ENCODE peak calls at places on chromosomes 5 and 9, in six cellular contexts. One of them, this sample, is unnamed.
A peak's percentile ranks its signal among the peaks of the same experiment; 100 is the strongest.

GRCh38 chr9:1907465-1907864 is 107.7 kb upstream of the SMARCA2 start:
- DNase-seq in CD8-positive, alpha-beta T cell: no peak
- DNase-seq in Calu3: no peak
- DNase-seq in MCF 10A: no peak
- DNase-seq in right atrium auricular region: no peak
- DNase-seq in cardiac fibroblast: no peak
- DNase-seq in this sample: no peak

GRCh38 chr9:95507456-95508241 is 9.1 kb downstream of the PTCH1 start:
- DNase-seq in CD8-positive, alpha-beta T cell: peak; percentile 71
- DNase-seq in Calu3: peak; percentile 49
- DNase-seq in MCF 10A: peak; percentile 73
- DNase-seq in right atrium auricular region: no peak
- DNase-seq in cardiac fibroblast: peak; percentile 79
- DNase-seq in this sample: no peak

GRCh38 chr5:55816342-55816741 is 34.8 kb upstream of the IL31RA start:
- DNase-seq in CD8-positive, alpha-beta T cell: no peak
- DNase-seq in Calu3: no peak
- DNase-seq in MCF 10A: peak; percentile 85
- DNase-seq in right atrium auricular region: no peak
- DNase-seq in cardiac fibroblast: peak; percentile 86
- DNase-seq in this sample: no peak

GRCh38 chr5:15002791-15003190 is 131.2 kb upstream of the ANKH start:
- DNase-seq in CD8-positive, alpha-beta T cell: no peak
- DNase-seq in Calu3: no peak
- DNase-seq in MCF 10A: no peak
- DNase-seq in right atrium auricular region: no peak
- DNase-seq in cardiac fibroblast: no peak
- DNase-seq in this sample: no peak

GRCh38 chr9:86723351-86723750 is 224.0 kb downstream of the GAS1 start:
- DNase-seq in CD8-positive, alpha-beta T cell: no peak
- DNase-seq in Calu3: no peak
- DNase-seq in MCF 10A: no peak
- DNase-seq in right atrium auricular region: no peak
- DNase-seq in cardiac fibroblast: no peak
- DNase-seq in this sample: no peak

GRCh38 chr9:69579749-69580581 is 92.2 kb downstream of the APBA1 start:
- DNase-seq in CD8-positive, alpha-beta T cell: no peak
- DNase-seq in Calu3: no peak
- DNase-seq in MCF 10A: no peak
- DNase-seq in right atrium auricular region: no peak
- DNase-seq in cardiac fibroblast: no peak
- DNase-seq in this sample: no peak

GRCh38 chr9:4269872-4270271 is 30.0 kb downstream of the GLIS3 start:
- DNase-seq in CD8-positive, alpha-beta T cell: no peak
- DNase-seq in Calu3: no peak
- DNase-seq in MCF 10A: no peak
- DNase-seq in right atrium auricular region: no peak
- DNase-seq in cardiac fibroblast: no peak
- DNase-seq in this sample: no peak

GRCh38 chr5:175842947-175843793 is 28.2 kb upstream of the CPLX2 start:
- DNase-seq in CD8-positive, alpha-beta T cell: no peak
- DNase-seq in Calu3: peak; percentile 16
- DNase-seq in MCF 10A: peak; percentile 71
- DNase-seq in right atrium auricular region: no peak
- DNase-seq in cardiac fibroblast: peak; percentile 56
- DNase-seq in this sample: no peak

GRCh38 chr9:94534901-94535300 is 20.0 kb upstream of the PCAT7 start:
- DNase-seq in CD8-positive, alpha-beta T cell: no peak
- DNase-seq in Calu3: no peak
- DNase-seq in MCF 10A: no peak
- DNase-seq in right atrium auricular region: no peak
- DNase-seq in cardiac fibroblast: peak; percentile 13
- DNase-seq in this sample: no peak

GRCh38 chr5:57007349-57007748 is 55.4 kb upstream of the MIER3 start:
- DNase-seq in CD8-positive, alpha-beta T cell: no peak
- DNase-seq in Calu3: no peak
- DNase-seq in MCF 10A: no peak
- DNase-seq in right atrium auricular region: no peak
- DNase-seq in cardiac fibroblast: no peak
- DNase-seq in this sample: peak; percentile 36

GRCh38 chr5:102622244-102622643 is 123.4 kb upstream of the SLCO6A1 start:
- DNase-seq in CD8-positive, alpha-beta T cell: no peak
- DNase-seq in Calu3: no peak
- DNase-seq in MCF 10A: no peak
- DNase-seq in right atrium auricular region: no peak
- DNase-seq in cardiac fibroblast: no peak
- DNase-seq in this sample: no peak

GRCh38 chr9:116883676-116884075 is 196.6 kb downstream of the TRIM32 start:
- DNase-seq in CD8-positive, alpha-beta T cell: no peak
- DNase-seq in Calu3: no peak
- DNase-seq in MCF 10A: no peak
- DNase-seq in right atrium auricular region: no peak
- DNase-seq in cardiac fibroblast: no peak
- DNase-seq in this sample: no peak

GRCh38 chr5:51383494-51384081 is 340 bp downstream of the ISL1 start:
- DNase-seq in CD8-positive, alpha-beta T cell: no peak
- DNase-seq in Calu3: no peak
- DNase-seq in MCF 10A: no peak
- DNase-seq in right atrium auricular region: no peak
- DNase-seq in cardiac fibroblast: no peak
- DNase-seq in this sample: no peak

GRCh38 chr9:36166150-36166927 is 2.8 kb upstream of the CCIN start:
- DNase-seq in CD8-positive, alpha-beta T cell: peak; percentile 92
- DNase-seq in Calu3: peak; percentile 71
- DNase-seq in MCF 10A: peak; percentile 72
- DNase-seq in right atrium auricular region: peak; percentile 86
- DNase-seq in cardiac fibroblast: peak; percentile 85
- DNase-seq in this sample: peak; percentile 94

GRCh38 chr5:43304520-43304919 is 8.7 kb downstream of the HMGCS1 start:
- DNase-seq in CD8-positive, alpha-beta T cell: no peak
- DNase-seq in Calu3: no peak
- DNase-seq in MCF 10A: no peak
- DNase-seq in right atrium auricular region: no peak
- DNase-seq in cardiac fibroblast: no peak
- DNase-seq in this sample: no peak

GRCh38 chr5:130164966-130165365 is 260.7 kb downstream of the CHSY3 start:
- DNase-seq in CD8-positive, alpha-beta T cell: no peak
- DNase-seq in Calu3: no peak
- DNase-seq in MCF 10A: peak; percentile 86
- DNase-seq in right atrium auricular region: no peak
- DNase-seq in cardiac fibroblast: peak; percentile 84
- DNase-seq in this sample: no peak

GRCh38 chr5:153959134-153959957 is 79.4 kb downstream of the FAM114A2 start:
- DNase-seq in CD8-positive, alpha-beta T cell: no peak
- DNase-seq in Calu3: no peak
- DNase-seq in MCF 10A: peak; percentile 24
- DNase-seq in right atrium auricular region: no peak
- DNase-seq in cardiac fibroblast: peak; percentile 16
- DNase-seq in this sample: no peak

GRCh38 chr9:113599647-113600476 is 136.3 kb downstream of the RGS3 start:
- DNase-seq in CD8-positive, alpha-beta T cell: no peak
- DNase-seq in Calu3: no peak
- DNase-seq in MCF 10A: no peak
- DNase-seq in right atrium auricular region: no peak
- DNase-seq in cardiac fibroblast: peak; percentile 61
- DNase-seq in this sample: no peak

GRCh38 chr9:69719368-69719767 is 40.4 kb downstream of the PTAR1 start:
- DNase-seq in CD8-positive, alpha-beta T cell: no peak
- DNase-seq in Calu3: no peak
- DNase-seq in MCF 10A: no peak
- DNase-seq in right atrium auricular region: no peak
- DNase-seq in cardiac fibroblast: peak; percentile 47
- DNase-seq in this sample: no peak

GRCh38 chr9:89749500-89750116 is 144.8 kb downstream of the GADD45G start:
- DNase-seq in CD8-positive, alpha-beta T cell: no peak
- DNase-seq in Calu3: no peak
- DNase-seq in MCF 10A: no peak
- DNase-seq in right atrium auricular region: no peak
- DNase-seq in cardiac fibroblast: no peak
- DNase-seq in this sample: no peak

GRCh38 chr5:135131801-135132675 is 98.0 kb upstream of the PITX1 start:
- DNase-seq in CD8-positive, alpha-beta T cell: no peak
- DNase-seq in Calu3: no peak
- DNase-seq in MCF 10A: no peak
- DNase-seq in right atrium auricular region: no peak
- DNase-seq in cardiac fibroblast: no peak
- DNase-seq in this sample: no peak

GRCh38 chr5:6576861-6577501 is 55.9 kb downstream of the NSUN2 start:
- DNase-seq in CD8-positive, alpha-beta T cell: peak; percentile 38
- DNase-seq in Calu3: peak; percentile 52
- DNase-seq in MCF 10A: peak; percentile 54
- DNase-seq in right atrium auricular region: peak; percentile 59
- DNase-seq in cardiac fibroblast: peak; percentile 74
- DNase-seq in this sample: peak; percentile 57

GRCh38 chr5:177489119-177489716 is 8.2 kb downstream of the PDLIM7 start:
- DNase-seq in CD8-positive, alpha-beta T cell: no peak
- DNase-seq in Calu3: no peak
- DNase-seq in MCF 10A: no peak
- DNase-seq in right atrium auricular region: no peak
- DNase-seq in cardiac fibroblast: no peak
- DNase-seq in this sample: no peak

GRCh38 chr9:91164724-91165520 is 196.8 kb downstream of the AUH start:
- DNase-seq in CD8-positive, alpha-beta T cell: peak; percentile 78
- DNase-seq in Calu3: peak; percentile 71
- DNase-seq in MCF 10A: peak; percentile 94
- DNase-seq in right atrium auricular region: peak; percentile 72
- DNase-seq in cardiac fibroblast: peak; percentile 94
- DNase-seq in this sample: peak; percentile 92

GRCh38 chr5:16866795-16867584 is 69.1 kb downstream of the MYO10 start:
- DNase-seq in CD8-positive, alpha-beta T cell: no peak
- DNase-seq in Calu3: no peak
- DNase-seq in MCF 10A: no peak
- DNase-seq in right atrium auricular region: no peak
- DNase-seq in cardiac fibroblast: no peak
- DNase-seq in this sample: peak; percentile 92

GRCh38 chr5:71455427-71456361 is at the start of gene BDP1:
- DNase-seq in CD8-positive, alpha-beta T cell: peak; percentile 99
- DNase-seq in Calu3: peak; percentile 95
- DNase-seq in MCF 10A: peak; percentile 94
- DNase-seq in right atrium auricular region: peak; percentile 97
- DNase-seq in cardiac fibroblast: peak; percentile 95
- DNase-seq in this sample: peak; percentile 97
- TF ChIP-seq CTCF in CD8-positive, alpha-beta T cell: peak; percentile 48
- TF ChIP-seq CTCF in Calu3: peak; percentile 44
- TF ChIP-seq CTCF in MCF 10A: no peak
- TF ChIP-seq CTCF in right atrium auricular region: peak; percentile 26
- TF ChIP-seq CTCF in cardiac fibroblast: peak; percentile 42
- TF ChIP-seq CTCF in this sample: peak; percentile 41

GRCh38 chr5:113125371-113125770 is 148.8 kb downstream of the DCP2 start:
- DNase-seq in CD8-positive, alpha-beta T cell: no peak
- DNase-seq in Calu3: no peak
- DNase-seq in MCF 10A: no peak
- DNase-seq in right atrium auricular region: no peak
- DNase-seq in cardiac fibroblast: no peak
- DNase-seq in this sample: no peak

GRCh38 chr5:113122053-113122452 is 145.5 kb downstream of the DCP2 start:
- DNase-seq in CD8-positive, alpha-beta T cell: no peak
- DNase-seq in Calu3: no peak
- DNase-seq in MCF 10A: peak; percentile 94
- DNase-seq in right atrium auricular region: peak; percentile 89
- DNase-seq in cardiac fibroblast: peak; percentile 91
- DNase-seq in this sample: no peak

GRCh38 chr5:113127021-113127420 is 150.4 kb downstream of the DCP2 start:
- DNase-seq in CD8-positive, alpha-beta T cell: no peak
- DNase-seq in Calu3: no peak
- DNase-seq in MCF 10A: no peak
- DNase-seq in right atrium auricular region: no peak
- DNase-seq in cardiac fibroblast: no peak
- DNase-seq in this sample: no peak

GRCh38 chr5:113124914-113125313 is 148.3 kb downstream of the DCP2 start:
- DNase-seq in CD8-positive, alpha-beta T cell: no peak
- DNase-seq in Calu3: no peak
- DNase-seq in MCF 10A: no peak
- DNase-seq in right atrium auricular region: no peak
- DNase-seq in cardiac fibroblast: no peak
- DNase-seq in this sample: no peak

DNA sequence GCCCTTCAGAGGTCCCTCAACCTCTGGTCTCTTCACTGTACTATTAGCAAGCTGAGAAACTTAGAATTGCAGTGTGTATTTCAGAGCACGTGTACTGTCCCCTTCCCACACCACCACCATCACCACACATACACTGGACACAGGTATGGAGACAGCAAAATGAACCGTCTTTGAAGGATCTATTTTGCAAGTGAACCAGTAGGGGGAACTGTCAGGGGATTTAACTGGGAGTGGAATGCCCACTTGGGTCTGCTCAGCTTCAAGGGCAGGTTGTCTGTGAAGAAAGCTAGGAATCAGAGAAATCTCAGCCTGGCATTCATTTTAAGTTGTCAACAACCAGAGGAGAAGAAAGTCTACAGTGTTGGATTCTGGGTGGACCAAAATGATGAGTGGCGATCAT is 147.0 kb downstream of the DCP2 start:
- DNase-seq in CD8-positive, alpha-beta T cell: no peak
- DNase-seq in Calu3: peak; percentile 13
- DNase-seq in MCF 10A: peak; percentile 31
- DNase-seq in right atrium auricular region: no peak
- DNase-seq in cardiac fibroblast: peak; percentile 6
- DNase-seq in this sample: no peak
- TF ChIP-seq CTCF in CD8-positive, alpha-beta T cell: no peak
- TF ChIP-seq CTCF in Calu3: peak; percentile 22
- TF ChIP-seq CTCF in MCF 10A: no peak
- TF ChIP-seq CTCF in right atrium auricular region: peak; percentile 35
- TF ChIP-seq CTCF in cardiac fibroblast: peak; percentile 5
- TF ChIP-seq CTCF in this sample: no peak

GRCh38 chr5:73434461-73434860 is 14.1 kb downstream of the FOXD1 start:
- DNase-seq in CD8-positive, alpha-beta T cell: no peak
- DNase-seq in Calu3: no peak
- DNase-seq in MCF 10A: no peak
- DNase-seq in right atrium auricular region: no peak
- DNase-seq in cardiac fibroblast: no peak
- DNase-seq in this sample: no peak
- TF ChIP-seq CTCF in CD8-positive, alpha-beta T cell: no peak
- TF ChIP-seq CTCF in Calu3: no peak
- TF ChIP-seq CTCF in MCF 10A: no peak
- TF ChIP-seq CTCF in right atrium auricular region: no peak
- TF ChIP-seq CTCF in cardiac fibroblast: no peak
- TF ChIP-seq CTCF in this sample: no peak

GRCh38 chr9:120883608-120883996 is 6.6 kb upstream of the PHF19 start:
- DNase-seq in CD8-positive, alpha-beta T cell: no peak
- DNase-seq in Calu3: no peak
- DNase-seq in MCF 10A: no peak
- DNase-seq in right atrium auricular region: no peak
- DNase-seq in cardiac fibroblast: no peak
- DNase-seq in this sample: no peak

GRCh38 chr9:120885459-120885858 is 8.5 kb upstream of the PHF19 start:
- DNase-seq in CD8-positive, alpha-beta T cell: no peak
- DNase-seq in Calu3: no peak
- DNase-seq in MCF 10A: no peak
- DNase-seq in right atrium auricular region: no peak
- DNase-seq in cardiac fibroblast: no peak
- DNase-seq in this sample: no peak

GRCh38 chr9:120888626-120889025 is 11.6 kb upstream of the PHF19 start:
- DNase-seq in CD8-positive, alpha-beta T cell: no peak
- DNase-seq in Calu3: no peak
- DNase-seq in MCF 10A: no peak
- DNase-seq in right atrium auricular region: no peak
- DNase-seq in cardiac fibroblast: no peak
- DNase-seq in this sample: no peak

GRCh38 chr9:120885968-120886367 is 9.0 kb upstream of the PHF19 start:
- DNase-seq in CD8-positive, alpha-beta T cell: no peak
- DNase-seq in Calu3: no peak
- DNase-seq in MCF 10A: no peak
- DNase-seq in right atrium auricular region: no peak
- DNase-seq in cardiac fibroblast: no peak
- DNase-seq in this sample: no peak

GRCh38 chr9:120886490-120886967 is 9.5 kb upstream of the PHF19 start:
- DNase-seq in CD8-positive, alpha-beta T cell: no peak
- DNase-seq in Calu3: no peak
- DNase-seq in MCF 10A: peak; percentile 29
- DNase-seq in right atrium auricular region: peak; percentile 72
- DNase-seq in cardiac fibroblast: peak; percentile 66
- DNase-seq in this sample: no peak
- TF ChIP-seq CTCF in CD8-positive, alpha-beta T cell: no peak
- TF ChIP-seq CTCF in Calu3: no peak
- TF ChIP-seq CTCF in MCF 10A: no peak
- TF ChIP-seq CTCF in right atrium auricular region: no peak
- TF ChIP-seq CTCF in cardiac fibroblast: no peak
- TF ChIP-seq CTCF in this sample: no peak

This sample was measured in osteocyte.